ENCODE peak calls at places on chromosome 9, in five cellular contexts. R is colonic mucosa, T is right lobe of liver, B is right atrium auricular region, N is left ventricle myocardium inferior. O is an unnamed sample.

GRCh38 chr9:95981741-95982390 is 106.4 kb downstream of the ERCC6L2 start:
- DNase-seq in B (no peak), T (no peak), N (no peak), R (no peak), O (no peak)

GRCh38 chr9:112790231-112790774 is 39.7 kb downstream of the SNX30 start:
- DNase-seq in B (no peak), T (no peak), R (no peak), N (no peak), O (no peak)

GRCh38 chr9:117253256-117253655 is 161.6 kb downstream of the ASTN2 start:
- DNase-seq in B (no peak), T (no peak), R (no peak), N (no peak), O (no peak)

GRCh38 chr9:114869845-114870244 is 60.5 kb downstream of the TNFSF8 start:
- DNase-seq in T (no peak), N (no peak), R (peak; percentile 78), B (no peak), O (peak; percentile 62)

GRCh38 chr9:114889802-114890224 is 40.6 kb downstream of the TNFSF8 start:
- DNase-seq in R (no peak), T (no peak), N (no peak), B (no peak), O (peak; percentile 57)

GRCh38 chr9:120890415-120891254 is 13.6 kb upstream of the PHF19 start:
- DNase-seq in N (no peak), R (no peak), T (no peak), B (no peak), O (no peak)

GRCh38 chr9:110575952-110576351 is 3.6 kb downstream of the SVEP1 start:
- DNase-seq in N (no peak), T (no peak), R (no peak), B (no peak), O (no peak)

GRCh38 chr9:18861599-18862546 is 171.1 kb downstream of the SAXO1 start:
- DNase-seq in B (peak; percentile 61), T (no peak), R (no peak), N (peak; percentile 35), O (no peak)

GRCh38 chr9:107112707-107113243 is 170.3 kb upstream of the RAD23B start:
- DNase-seq in B (no peak), N (no peak), R (no peak), T (no peak), O (no peak)

GRCh38 chr9:4741365-4742031 is 496 bp upstream of the AK3 start:
- DNase-seq in R (peak; percentile 80), N (peak; percentile 47), B (no peak), T (peak; percentile 55), O (peak; percentile 76)

GRCh38 chr9:127524373-127524772 is 73.1 kb downstream of the LRSAM1 start:
- DNase-seq in N (no peak), B (no peak), R (no peak), T (no peak), O (no peak)

GRCh38 chr9:127523312-127523851 is 72.1 kb downstream of the LRSAM1 start:
- DNase-seq in B (no peak), N (no peak), T (no peak), R (no peak), O (no peak)

GRCh38 chr9:127526655-127527559 is 75.6 kb downstream of the LRSAM1 start:
- DNase-seq in T (no peak), R (no peak), B (no peak), N (no peak), O (no peak)

GRCh38 chr9:127527560-127528268 is 76.4 kb downstream of the LRSAM1 start:
- DNase-seq in T (no peak), B (no peak), N (no peak), R (no peak), O (no peak)

GRCh38 chr9:127525426-127526188 is 74.3 kb downstream of the LRSAM1 start:
- DNase-seq in R (no peak), B (no peak), N (no peak), T (no peak), O (no peak)
- H3K4me1 ChIP-seq in R (peaks cover 12% of the 10 kb centered on the region), B (peaks cover 66% of the 10 kb centered on the region), N (peaks cover 94% of the 10 kb centered on the region), T (no peaks in the 10 kb centered on the region), O (peaks cover 7% of the 10 kb centered on the region)

DNA sequence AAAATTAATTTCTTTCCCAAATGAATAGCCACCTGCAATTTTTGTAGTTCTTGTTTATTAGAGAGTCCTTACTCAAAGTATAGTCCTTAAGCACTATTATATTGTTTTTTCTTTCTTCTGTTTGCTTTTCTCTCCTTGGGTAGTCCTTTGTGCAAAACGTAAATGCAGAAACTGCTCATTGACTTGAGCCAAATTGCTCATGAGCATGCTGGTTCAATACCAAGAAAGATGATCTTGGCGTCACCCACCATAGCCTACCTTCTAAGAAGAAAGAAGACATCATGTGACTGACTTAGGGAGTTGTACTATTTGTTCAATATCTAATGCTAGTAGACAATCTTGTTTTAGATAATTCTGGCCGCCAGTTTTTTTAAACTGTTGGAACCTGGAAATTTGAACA is 248.8 kb upstream of the DMRT1 start:
- DNase-seq in T (no peak), B (no peak), R (no peak), N (no peak), O (no peak)
- H3K4me3 ChIP-seq in T (no peak overlapping the region), B (no peak overlapping the region), R (no peak overlapping the region), N (no peak overlapping the region), O (no peak overlapping the region)

DNA sequence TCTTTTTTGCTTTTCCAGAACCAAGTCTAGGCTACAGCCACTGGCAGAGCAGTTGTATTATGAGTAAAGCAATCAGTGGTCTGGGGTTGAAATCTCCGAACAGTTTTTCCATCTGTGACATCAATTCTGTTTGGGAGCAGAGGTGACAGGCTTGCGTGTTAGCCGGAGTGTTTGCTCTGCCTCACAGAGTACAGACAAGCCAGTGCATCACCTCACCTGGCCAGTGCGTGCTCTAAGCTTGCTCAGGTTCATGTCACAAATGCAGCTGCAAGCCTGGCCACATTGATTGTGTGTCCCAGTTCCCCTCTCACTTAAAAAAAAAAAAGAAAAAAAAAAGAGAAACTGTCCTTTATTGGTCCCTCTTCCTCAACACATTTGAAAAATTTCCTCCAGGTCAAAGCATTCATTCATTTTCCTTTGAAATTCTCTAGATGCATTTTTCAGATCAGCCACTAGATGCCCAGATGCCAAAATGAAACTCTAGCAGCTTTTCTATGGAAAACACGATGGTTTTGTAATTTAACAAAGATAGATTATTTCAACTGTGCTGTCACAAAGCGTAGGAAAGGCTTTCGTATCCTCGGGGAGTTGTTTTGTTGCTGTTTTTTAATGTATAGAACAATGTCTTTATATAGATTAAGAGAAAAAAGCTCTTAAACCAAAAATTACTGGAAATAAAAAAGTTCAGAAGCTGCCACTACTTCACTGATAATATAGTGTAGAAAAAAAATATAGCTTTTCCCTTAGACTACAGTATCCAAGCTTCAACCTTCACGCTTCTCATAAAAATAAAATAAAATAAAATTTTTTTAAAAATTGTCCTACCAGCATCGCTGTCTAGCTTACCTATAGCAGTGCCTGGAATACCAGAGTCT is 585.5 kb downstream of the TLE1 start:
- DNase-seq in R (no peak), B (no peak), N (no peak), T (no peak), O (no peak)
- TF ChIP-seq CTCF in R (no peak), B (no peak), N (no peak), T (peak; percentile 36), O (no peak)

GRCh38 chr9:134406366-134407122 is 80.3 kb downstream of the RXRA start:
- DNase-seq in R (no peak), T (no peak), B (peak; percentile 75), N (no peak), O (no peak)

GRCh38 chr9:134405527-134405926 is 79.3 kb downstream of the RXRA start:
- DNase-seq in N (no peak), R (no peak), B (no peak), T (no peak), O (no peak)

GRCh38 chr9:134403682-134404301 is 77.5 kb downstream of the RXRA start:
- DNase-seq in T (peak; percentile 77), R (peak; percentile 63), B (peak; percentile 90), N (peak; percentile 87), O (no peak)

GRCh38 chr9:134403292-134403681 is 77.0 kb downstream of the RXRA start:
- DNase-seq in R (no peak), B (no peak), T (no peak), N (peak; percentile 70), O (no peak)

GRCh38 chr9:134404376-134405358 is 78.4 kb downstream of the RXRA start:
- DNase-seq in R (no peak), N (no peak), T (no peak), B (no peak), O (no peak)
- H3K4me1 ChIP-seq in R (peaks cover 9% of the 10 kb centered on the region), N (peaks cover 95% of the 10 kb centered on the region), T (peaks cover 99% of the 10 kb centered on the region), B (peaks cover 85% of the 10 kb centered on the region), O (peaks cover 36% of the 10 kb centered on the region)

DNA sequence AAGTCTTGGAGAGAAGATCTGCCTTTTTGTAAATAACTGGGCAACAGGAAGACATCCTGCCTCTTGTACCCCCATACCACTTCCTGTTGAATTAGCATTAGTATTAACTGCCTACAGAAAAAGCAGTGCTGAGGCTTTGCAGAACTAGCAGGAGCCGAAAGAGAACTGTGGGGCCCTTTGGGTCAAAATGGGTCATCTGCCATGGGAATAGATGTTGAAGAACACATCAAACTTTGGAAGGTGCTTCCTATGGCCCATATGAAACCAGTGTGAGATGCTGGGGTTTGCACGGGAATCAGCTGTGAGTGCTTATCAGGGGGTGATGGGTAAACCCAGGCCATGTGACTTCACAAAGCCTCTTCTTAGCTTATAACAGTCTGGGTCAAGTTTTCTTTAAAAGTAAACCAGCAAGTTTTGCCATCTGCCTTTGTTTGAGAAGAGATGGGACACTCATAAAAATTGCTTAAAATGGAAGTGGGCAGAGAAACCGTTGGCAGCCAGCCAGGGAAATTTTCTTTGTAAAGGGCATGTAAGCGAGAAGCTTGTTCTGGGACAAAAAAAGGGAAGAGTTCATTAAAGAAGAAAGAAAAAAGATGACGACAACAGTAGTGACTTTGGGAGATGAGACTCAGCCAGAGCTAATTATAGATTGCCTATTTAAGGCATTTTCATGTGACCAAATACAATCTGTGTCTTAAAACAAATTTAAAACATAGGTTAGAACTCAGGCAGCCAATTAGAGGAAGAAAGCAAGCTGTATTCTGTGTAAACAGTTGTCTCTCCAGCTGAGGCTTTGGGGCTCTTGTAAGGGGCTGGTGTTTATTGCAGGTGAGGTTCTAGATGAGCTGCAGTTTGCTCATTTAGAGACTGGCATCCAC is 4.4 kb downstream of the SLC25A25 start:
- DNase-seq in R (peak; percentile 95), N (peak; percentile 69), T (peak; percentile 81), B (peak; percentile 97), O (peak; percentile 94)
- H3K4me3 ChIP-seq in R (no peak overlapping the region), N (peak overlapping the region; percentile 20), T (no peak overlapping the region), B (no peak overlapping the region), O (no peak overlapping the region)

GRCh38 chr9:105151686-105151995 is 92.8 kb upstream of the SLC44A1 start:
- DNase-seq in N (no peak), B (no peak), R (no peak), T (no peak), O (no peak)

GRCh38 chr9:105150991-105151685 is 93.3 kb upstream of the SLC44A1 start:
- DNase-seq in B (no peak), R (no peak), N (no peak), T (no peak), O (no peak)

GRCh38 chr9:105146677-105147076 is 97.8 kb upstream of the SLC44A1 start:
- DNase-seq in T (no peak), N (no peak), B (no peak), R (no peak), O (no peak)

GRCh38 chr9:105147095-105147871 is 97.2 kb upstream of the SLC44A1 start:
- DNase-seq in N (no peak), T (no peak), B (no peak), R (no peak), O (no peak)

GRCh38 chr9:105148328-105149006 is 96.0 kb upstream of the SLC44A1 start:
- DNase-seq in B (no peak), R (no peak), N (no peak), T (no peak), O (no peak)
- TF ChIP-seq CTCF in B (no peak), R (no peak), N (no peak), T (no peak), O (no peak)

O was measured in mucosa of descending colon.